ENCODE peak calls at places on chromosomes 6 and 20, in five cellular contexts. F, Z, V, Q and D are unnamed samples.
A peak's percentile ranks its signal among the peaks of the same experiment; 100 is the strongest.

GRCh38 chr6:88843040-88843439 is 120.4 kb downstream of the RNGTT start:
- ATAC-seq in Q (peak; percentile 69), V (no peak), Z (no peak), F (no peak), D (peak; percentile 51)

GRCh38 chr6:159982726-159983506 is 14.0 kb downstream of the IGF2R start:
- ATAC-seq in Z (peak; percentile 33), F (peak; percentile 20), V (peak; percentile 41), Q (no peak), D (peak; percentile 36)

GRCh38 chr20:1286267-1287036 is 20.4 kb downstream of the SNPH start:
- ATAC-seq in V (peak; percentile 92), F (no peak), Z (peak; percentile 91), Q (no peak), D (no peak)

GRCh38 chr6:89260832-89261231 is 43.7 kb upstream of the GABRR1 start:
- ATAC-seq in Q (no peak), F (no peak), Z (peak; percentile 43), V (no peak), D (no peak)

GRCh38 chr20:58634818-58635665 is 16.0 kb upstream of the STX16 start:
- ATAC-seq in F (no peak), V (peak; percentile 46), Q (no peak), Z (peak; percentile 63), D (peak; percentile 19)

GRCh38 chr6:26059901-26060300 is 27.3 kb upstream of the HFE start:
- ATAC-seq in Z (no peak), F (no peak), Q (no peak), V (no peak), D (no peak)

GRCh38 chr6:114342086-114342825 is 567 bp downstream of the HS3ST5 start:
- ATAC-seq in V (no peak), Q (no peak), Z (no peak), F (no peak), D (no peak)

GRCh38 chr20:21767739-21768223 is 62.3 kb downstream of the PAX1 start:
- ATAC-seq in Z (no peak), Q (no peak), V (no peak), F (no peak), D (no peak)

GRCh38 chr6:16146527-16146955 is 17.7 kb downstream of the MYLIP start:
- ATAC-seq in V (no peak), F (no peak), Z (no peak), Q (no peak), D (no peak)

GRCh38 chr6:168394606-168395005 is 46.4 kb upstream of the SMOC2 start:
- ATAC-seq in Z (no peak), V (no peak), Q (no peak), F (no peak), D (no peak)

GRCh38 chr6:125944434-125944816 is 12.1 kb upstream of the HINT3 start:
- ATAC-seq in Z (no peak), V (no peak), Q (peak; percentile 62), F (no peak), D (peak; percentile 61)

GRCh38 chr6:126550323-126550722 is 210.4 kb downstream of the CENPW start:
- ATAC-seq in F (no peak), Q (no peak), V (no peak), Z (no peak), D (no peak)

GRCh38 chr6:63899550-63899949 is 263.9 kb downstream of the PHF3 start:
- ATAC-seq in F (no peak), Z (no peak), V (no peak), Q (no peak), D (no peak)

GRCh38 chr6:157832250-157832967 is 9.4 kb downstream of the SNX9 start:
- ATAC-seq in F (no peak), V (no peak), Z (no peak), Q (no peak), D (no peak)

GRCh38 chr6:10585232-10585887 is 64.2 kb downstream of the GCNT2 start:
- ATAC-seq in F (no peak), Z (no peak), Q (no peak), V (no peak), D (no peak)

GRCh38 chr20:64030371-64031134 is 5.4 kb upstream of the C20orf204 start:
- ATAC-seq in F (no peak), Q (no peak), Z (no peak), V (no peak), D (no peak)

GRCh38 chr20:58819921-58820320 is 30.8 kb downstream of the GNAS-AS1 start:
- ATAC-seq in F (no peak), Q (no peak), V (no peak), Z (no peak), D (no peak)

GRCh38 chr6:153170511-153170910 is 39.4 kb upstream of the RGS17 start:
- ATAC-seq in V (no peak), Q (no peak), F (no peak), Z (no peak), D (no peak)

GRCh38 chr6:108699290-108700041 is 138.7 kb downstream of the FOXO3 start:
- ATAC-seq in Z (no peak), F (no peak), Q (no peak), V (no peak), D (no peak)

GRCh38 chr20:38825901-38826625 is 20.6 kb downstream of the PPP1R16B start:
- ATAC-seq in Z (peak; percentile 12), F (no peak), V (no peak), Q (no peak), D (no peak)

GRCh38 chr6:116883005-116883404 is 6.0 kb downstream of the RFX6 start:
- ATAC-seq in Q (no peak), F (no peak), Z (no peak), V (no peak), D (no peak)

GRCh38 chr6:680204-680603 is 12.7 kb downstream of the EXOC2 start:
- ATAC-seq in V (no peak), Q (no peak), F (no peak), Z (no peak), D (no peak)

GRCh38 chr6:76342611-76343160 is 270.2 kb upstream of the IMPG1 start:
- ATAC-seq in F (no peak), V (no peak), Z (no peak), Q (peak; percentile 43), D (no peak)

GRCh38 chr6:4565301-4566250 is 210.6 kb upstream of the CDYL start:
- ATAC-seq in Q (no peak), V (no peak), Z (no peak), F (no peak), D (no peak)

GRCh38 chr6:45590751-45591184 is 213.0 kb upstream of the SUPT3H start:
- ATAC-seq in Z (no peak), V (no peak), Q (no peak), F (no peak), D (no peak)

GRCh38 chr20:35344354-35344837 is 52.2 kb upstream of the FAM83C start:
- ATAC-seq in Q (no peak), V (no peak), F (no peak), Z (no peak), D (no peak)

GRCh38 chr20:22577515-22578220 is 6.7 kb downstream of the FOXA2 start:
- ATAC-seq in F (no peak), Z (no peak), V (no peak), Q (no peak), D (no peak)

GRCh38 chr6:157608221-157609075 is 214.6 kb upstream of the SNX9 start:
- ATAC-seq in Q (no peak), V (no peak), Z (no peak), F (no peak), D (no peak)

GRCh38 chr6:43954311-43955131 is 172.7 kb downstream of the MRPL14 start:
- ATAC-seq in F (no peak), Q (no peak), V (no peak), Z (no peak), D (no peak)

GRCh38 chr6:105991561-105992314 is 94.4 kb upstream of the PRDM1 start:
- ATAC-seq in Z (peak; percentile 32), F (peak; percentile 25), Q (no peak), V (peak; percentile 32), D (no peak)

GRCh38 chr6:42136508-42137191 is 5.8 kb downstream of the C6orf132 start:
- ATAC-seq in Z (no peak), Q (no peak), V (no peak), F (no peak), D (no peak)

GRCh38 chr6:29967379-29968010 is 25.2 kb downstream of the HLA-A start:
- ATAC-seq in Z (no peak), F (no peak), Q (no peak), V (no peak), D (no peak)

GRCh38 chr6:18242062-18242851 is 22.1 kb downstream of the DEK start:
- ATAC-seq in Q (no peak), F (no peak), V (no peak), Z (no peak), D (peak; percentile 67)

GRCh38 chr6:22330941-22331340 is 34.1 kb upstream of the PRL start:
- ATAC-seq in Z (no peak), V (no peak), F (no peak), Q (no peak), D (no peak)

GRCh38 chr20:3760980-3761379 is 6.6 kb downstream of the ADISSP start:
- ATAC-seq in V (no peak), F (no peak), Z (no peak), Q (no peak), D (no peak)

GRCh38 chr6:116405663-116406329 is 35.0 kb downstream of the DSE start:
- ATAC-seq in Q (no peak), V (no peak), Z (no peak), F (no peak), D (no peak)

GRCh38 chr6:5036309-5036708 is 32.5 kb upstream of the RPP40 start:
- ATAC-seq in V (no peak), Q (no peak), F (no peak), Z (no peak), D (no peak)

GRCh38 chr6:13307508-13307995 is 20.8 kb downstream of the TBC1D7 start:
- ATAC-seq in Q (no peak), F (no peak), Z (no peak), V (no peak), D (no peak)